ENCODE peak calls at places on chromosomes 5 and 9, in six cellular contexts. One of them, this sample, is unnamed.

GRCh38 chr5:761854-762685 is 22.5 kb downstream of the ZDHHC11B start:
- DNase-seq in breast epithelium: peak
- DNase-seq in spleen: peak
- DNase-seq in H1: no peak
- DNase-seq in GM06990: no peak
- DNase-seq in AG10803: no peak
- DNase-seq in this sample: no peak

GRCh38 chr5:172686111-172686510 is 45.0 kb downstream of the NEURL1B start:
- DNase-seq in breast epithelium: no peak
- DNase-seq in spleen: peak
- DNase-seq in H1: no peak
- DNase-seq in GM06990: no peak
- DNase-seq in AG10803: no peak
- DNase-seq in this sample: no peak

GRCh38 chr5:133316346-133317343 is 264.8 kb downstream of the HSPA4 start:
- DNase-seq in breast epithelium: no peak
- DNase-seq in spleen: no peak
- DNase-seq in H1: peak
- DNase-seq in GM06990: no peak
- DNase-seq in AG10803: no peak
- DNase-seq in this sample: no peak

GRCh38 chr9:5910413-5911057 is 19.8 kb downstream of the MLANA start:
- DNase-seq in breast epithelium: no peak
- DNase-seq in spleen: no peak
- DNase-seq in H1: no peak
- DNase-seq in GM06990: no peak
- DNase-seq in AG10803: peak
- DNase-seq in this sample: no peak

GRCh38 chr5:179906795-179907569 is 715 bp downstream of the TBC1D9B start:
- DNase-seq in breast epithelium: no peak
- DNase-seq in spleen: peak
- DNase-seq in H1: peak
- DNase-seq in GM06990: peak
- DNase-seq in AG10803: peak
- DNase-seq in this sample: peak

GRCh38 chr9:89865357-89865756 is 260.5 kb downstream of the GADD45G start:
- DNase-seq in breast epithelium: no peak
- DNase-seq in spleen: peak
- DNase-seq in H1: no peak
- DNase-seq in GM06990: no peak
- DNase-seq in AG10803: no peak
- DNase-seq in this sample: no peak

GRCh38 chr5:168409601-168410458 is 76.4 kb upstream of the RARS1 start:
- DNase-seq in breast epithelium: no peak
- DNase-seq in spleen: peak
- DNase-seq in H1: no peak
- DNase-seq in GM06990: no peak
- DNase-seq in AG10803: peak
- DNase-seq in this sample: no peak

GRCh38 chr5:137223324-137224295 is 275.5 kb downstream of the SPOCK1 start:
- DNase-seq in breast epithelium: no peak
- DNase-seq in spleen: no peak
- DNase-seq in H1: no peak
- DNase-seq in GM06990: no peak
- DNase-seq in AG10803: no peak
- DNase-seq in this sample: no peak

GRCh38 chr9:35733109-35733541 is 659 bp downstream of the CREB3 start:
- DNase-seq in breast epithelium: no peak
- DNase-seq in spleen: no peak
- DNase-seq in H1: peak
- DNase-seq in GM06990: no peak
- DNase-seq in AG10803: peak
- DNase-seq in this sample: peak
- TF ChIP-seq CTCF in breast epithelium: no peak
- TF ChIP-seq CTCF in spleen: no peak
- TF ChIP-seq CTCF in H1: no peak
- TF ChIP-seq CTCF in GM06990: peak
- TF ChIP-seq CTCF in AG10803: no peak
- TF ChIP-seq CTCF in this sample: no peak

DNA sequence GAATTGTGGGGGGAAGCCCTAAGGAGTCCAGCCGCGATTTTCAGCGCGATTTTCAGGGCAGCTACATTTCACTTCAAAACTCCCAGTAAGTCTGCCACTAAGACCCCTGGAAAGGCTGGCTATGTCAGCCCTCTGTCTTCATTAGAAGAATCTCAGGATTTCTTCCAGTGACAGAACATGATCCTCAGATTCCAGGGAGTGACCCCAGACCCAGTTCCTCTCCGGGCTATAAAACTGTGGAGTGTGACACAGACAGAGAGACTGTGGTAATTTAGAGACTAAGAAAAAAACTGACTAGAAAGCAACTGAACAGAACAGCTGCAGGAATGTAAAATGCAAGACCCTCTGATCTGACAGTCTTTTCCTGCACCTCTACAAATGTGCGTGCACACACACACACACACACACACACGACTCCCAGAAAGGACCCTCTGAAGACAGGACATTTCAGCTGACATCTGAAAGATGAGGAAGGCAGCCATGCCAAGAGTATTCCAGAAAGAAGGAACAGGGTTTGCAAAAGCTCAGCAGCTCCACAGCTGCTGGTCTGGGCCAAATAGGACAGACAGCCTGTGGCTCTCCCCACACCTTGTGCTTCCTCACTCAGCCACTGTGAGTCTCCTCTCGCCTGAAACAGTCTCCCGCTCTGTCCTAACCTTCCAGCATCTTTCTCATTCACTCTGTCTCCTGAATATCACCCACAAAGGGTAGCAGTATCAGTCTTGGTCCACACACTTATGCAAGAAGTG is 188.9 kb downstream of the PALM2AKAP2 start:
- DNase-seq in breast epithelium: no peak
- DNase-seq in spleen: no peak
- DNase-seq in H1: peak
- DNase-seq in GM06990: no peak
- DNase-seq in AG10803: peak
- DNase-seq in this sample: no peak
- TF ChIP-seq CTCF in breast epithelium: no peak
- TF ChIP-seq CTCF in spleen: no peak
- TF ChIP-seq CTCF in H1: peak
- TF ChIP-seq CTCF in GM06990: peak
- TF ChIP-seq CTCF in AG10803: peak
- TF ChIP-seq CTCF in this sample: no peak

DNA sequence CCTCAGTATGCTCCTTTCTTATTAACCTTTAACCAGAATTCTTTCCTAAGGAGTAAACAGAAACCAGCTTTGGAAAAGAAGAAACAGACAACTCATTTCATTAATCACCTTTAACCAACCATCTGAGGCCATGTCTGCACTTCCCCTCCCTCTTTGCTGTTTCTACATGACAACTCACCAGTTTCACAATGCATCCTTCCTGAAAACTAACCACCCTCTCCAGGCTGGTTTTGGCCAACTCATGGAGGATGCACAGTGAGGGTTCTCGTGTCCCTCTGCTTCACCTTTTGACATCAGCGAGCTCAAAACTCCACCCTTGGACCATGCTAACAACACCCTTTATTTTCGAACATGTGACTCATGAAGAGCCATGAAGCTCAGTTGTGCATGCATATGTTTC is 244.1 kb downstream of the ELAVL2 start:
- DNase-seq in breast epithelium: no peak
- DNase-seq in spleen: no peak
- DNase-seq in H1: no peak
- DNase-seq in GM06990: no peak
- DNase-seq in AG10803: no peak
- DNase-seq in this sample: no peak
- TF ChIP-seq CTCF in breast epithelium: no peak
- TF ChIP-seq CTCF in spleen: no peak
- TF ChIP-seq CTCF in H1: no peak
- TF ChIP-seq CTCF in GM06990: no peak
- TF ChIP-seq CTCF in AG10803: no peak
- TF ChIP-seq CTCF in this sample: no peak

GRCh38 chr9:116287721-116288120 is 134.1 kb downstream of the PAPPA start:
- DNase-seq in breast epithelium: no peak
- DNase-seq in spleen: no peak
- DNase-seq in H1: no peak
- DNase-seq in GM06990: no peak
- DNase-seq in AG10803: peak
- DNase-seq in this sample: no peak

GRCh38 chr9:116282598-116282997 is 129.0 kb downstream of the PAPPA start:
- DNase-seq in breast epithelium: no peak
- DNase-seq in spleen: no peak
- DNase-seq in H1: no peak
- DNase-seq in GM06990: no peak
- DNase-seq in AG10803: no peak
- DNase-seq in this sample: no peak

GRCh38 chr9:116284518-116284917 is 130.9 kb downstream of the PAPPA start:
- DNase-seq in breast epithelium: no peak
- DNase-seq in spleen: no peak
- DNase-seq in H1: no peak
- DNase-seq in GM06990: no peak
- DNase-seq in AG10803: no peak
- DNase-seq in this sample: no peak

GRCh38 chr9:116286287-116286686 is 132.7 kb downstream of the PAPPA start:
- DNase-seq in breast epithelium: no peak
- DNase-seq in spleen: no peak
- DNase-seq in H1: peak
- DNase-seq in GM06990: no peak
- DNase-seq in AG10803: no peak
- DNase-seq in this sample: no peak

GRCh38 chr9:116285320-116285719 is 131.7 kb downstream of the PAPPA start:
- DNase-seq in breast epithelium: no peak
- DNase-seq in spleen: no peak
- DNase-seq in H1: no peak
- DNase-seq in GM06990: no peak
- DNase-seq in AG10803: no peak
- DNase-seq in this sample: no peak
- TF ChIP-seq CTCF in breast epithelium: no peak
- TF ChIP-seq CTCF in spleen: no peak
- TF ChIP-seq CTCF in H1: peak
- TF ChIP-seq CTCF in GM06990: no peak
- TF ChIP-seq CTCF in AG10803: no peak
- TF ChIP-seq CTCF in this sample: no peak

DNA sequence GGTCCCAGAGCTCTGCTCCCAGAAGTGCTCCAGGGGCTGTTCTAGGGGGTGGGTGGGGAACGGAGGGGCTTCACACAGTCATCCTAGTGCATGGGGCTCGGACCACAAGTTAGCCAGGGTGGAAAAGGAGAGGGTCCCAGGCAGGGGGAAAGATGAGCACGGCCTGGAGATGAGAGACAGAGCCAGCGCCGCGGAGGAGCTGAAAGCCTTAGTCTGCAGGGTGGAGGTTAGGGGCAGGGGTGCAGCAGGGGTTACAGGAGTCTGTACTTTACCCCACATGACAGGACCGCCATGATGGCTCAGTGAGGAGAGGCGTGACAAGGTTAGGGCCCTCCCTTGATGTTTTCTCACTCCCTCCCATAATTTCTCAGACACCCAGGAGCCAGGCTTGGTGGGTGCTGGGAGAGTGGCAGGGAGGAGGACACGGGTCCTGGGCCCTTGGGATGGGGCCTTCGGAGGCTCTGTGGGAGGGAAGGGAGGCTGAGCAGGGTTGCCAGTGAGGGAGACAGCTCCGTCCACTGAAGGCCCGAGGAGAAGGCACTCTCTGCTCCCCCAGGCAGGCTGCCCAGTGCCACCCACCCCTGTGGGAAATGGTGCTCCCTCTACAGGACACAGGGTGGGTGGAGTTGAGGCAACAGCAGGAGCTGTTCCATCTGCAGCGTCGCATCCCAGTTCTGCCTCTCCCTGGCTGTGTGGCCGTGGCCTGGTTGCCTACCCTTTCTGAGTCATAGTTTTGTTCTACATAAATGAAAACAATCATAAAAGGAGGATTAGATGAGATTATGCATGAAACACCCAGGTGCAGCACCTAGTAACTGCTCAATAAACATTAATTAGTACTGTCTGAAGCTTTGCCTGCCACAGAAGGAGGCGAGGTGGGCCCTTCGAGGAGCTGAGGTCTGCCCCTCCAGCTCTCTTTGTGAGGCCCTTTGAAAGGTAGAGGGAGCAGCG is 66.2 kb downstream of the NDST1 start:
- DNase-seq in breast epithelium: no peak
- DNase-seq in spleen: no peak
- DNase-seq in H1: no peak
- DNase-seq in GM06990: no peak
- DNase-seq in AG10803: no peak
- DNase-seq in this sample: no peak
- TF ChIP-seq CTCF in breast epithelium: no peak
- TF ChIP-seq CTCF in spleen: no peak
- TF ChIP-seq CTCF in H1: peak
- TF ChIP-seq CTCF in GM06990: no peak
- TF ChIP-seq CTCF in AG10803: peak
- TF ChIP-seq CTCF in this sample: no peak

GRCh38 chr5:114362197-114362976 is 517 bp downstream of the KCNN2 start:
- DNase-seq in breast epithelium: no peak
- DNase-seq in spleen: peak
- DNase-seq in H1: peak
- DNase-seq in GM06990: peak
- DNase-seq in AG10803: no peak
- DNase-seq in this sample: peak
- TF ChIP-seq CTCF in breast epithelium: no peak
- TF ChIP-seq CTCF in spleen: no peak
- TF ChIP-seq CTCF in H1: no peak
- TF ChIP-seq CTCF in GM06990: no peak
- TF ChIP-seq CTCF in AG10803: no peak
- TF ChIP-seq CTCF in this sample: no peak

GRCh38 chr9:116589392-116590354 is 97.4 kb upstream of the TRIM32 start:
- DNase-seq in breast epithelium: no peak
- DNase-seq in spleen: no peak
- DNase-seq in H1: peak
- DNase-seq in GM06990: peak
- DNase-seq in AG10803: peak
- DNase-seq in this sample: no peak
- TF ChIP-seq CTCF in breast epithelium: no peak
- TF ChIP-seq CTCF in spleen: no peak
- TF ChIP-seq CTCF in H1: no peak
- TF ChIP-seq CTCF in GM06990: peak
- TF ChIP-seq CTCF in AG10803: peak
- TF ChIP-seq CTCF in this sample: peak

GRCh38 chr9:14907360-14907685 is 2.9 kb downstream of the FREM1 start:
- DNase-seq in breast epithelium: no peak
- DNase-seq in spleen: no peak
- DNase-seq in H1: no peak
- DNase-seq in GM06990: no peak
- DNase-seq in AG10803: no peak
- DNase-seq in this sample: no peak
- TF ChIP-seq CTCF in breast epithelium: no peak
- TF ChIP-seq CTCF in spleen: no peak
- TF ChIP-seq CTCF in H1: no peak
- TF ChIP-seq CTCF in GM06990: no peak
- TF ChIP-seq CTCF in AG10803: no peak
- TF ChIP-seq CTCF in this sample: no peak

DNA sequence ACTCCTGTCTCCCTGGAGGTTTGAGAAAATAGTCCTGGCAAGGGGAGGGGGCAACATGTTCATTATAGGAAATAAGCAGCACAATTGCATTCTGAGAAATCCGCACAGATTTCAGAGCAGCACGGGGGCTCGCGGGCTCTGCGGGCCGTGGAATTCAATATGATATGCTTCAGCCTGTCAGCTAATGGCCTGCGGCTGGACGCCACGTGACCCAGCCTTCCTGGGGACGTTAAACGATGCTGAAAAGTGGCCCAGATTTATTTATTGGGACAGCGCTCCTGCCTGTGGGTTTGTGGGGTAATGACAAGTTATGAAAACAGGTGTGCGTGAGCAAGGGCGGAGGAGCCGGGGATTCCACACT is 156.5 kb downstream of the DAB2IP start:
- DNase-seq in breast epithelium: no peak
- DNase-seq in spleen: no peak
- DNase-seq in H1: no peak
- DNase-seq in GM06990: no peak
- DNase-seq in AG10803: no peak
- DNase-seq in this sample: no peak
- TF ChIP-seq CTCF in breast epithelium: no peak
- TF ChIP-seq CTCF in spleen: no peak
- TF ChIP-seq CTCF in H1: no peak
- TF ChIP-seq CTCF in GM06990: no peak
- TF ChIP-seq CTCF in AG10803: no peak
- TF ChIP-seq CTCF in this sample: no peak

This sample was measured in mesothelial cell of epicardium.